ENCODE peak calls at places on chromosomes 12 and 14, in six cellular contexts. D, L, O, C, M and I are unnamed samples.

GRCh38 chr12:16587110-16587453 is 18.9 kb downstream of the LMO3 start:
- DNase-seq in C (no peak), D (no peak), O (no peak), L (no peak), M (no peak), I (no peak)

GRCh38 chr12:31526158-31526546 is 64.8 kb downstream of the DENND5B start:
- DNase-seq in M (no peak), C (no peak), L (no peak), O (peak), D (no peak), I (no peak)

GRCh38 chr14:51978566-51979398 is 10.6 kb upstream of the RTRAF start:
- DNase-seq in O (peak), C (peak), L (peak), M (peak), D (peak), I (peak)

GRCh38 chr12:25712169-25712568 is 159.1 kb upstream of the LMNTD1 start:
- DNase-seq in C (no peak), O (no peak), D (no peak), L (no peak), M (no peak), I (no peak)

GRCh38 chr12:90908465-90908864 is 46.5 kb downstream of the CCER1 start:
- DNase-seq in C (no peak), O (peak), D (no peak), L (no peak), M (no peak), I (peak)

GRCh38 chr14:81953419-81953818 is 419.8 kb upstream of the SEL1L start:
- DNase-seq in D (no peak), L (no peak), O (no peak), M (no peak), C (no peak), I (no peak)

GRCh38 chr14:51382506-51382905 is 142.5 kb downstream of the TMX1 start:
- DNase-seq in D (no peak), C (no peak), M (no peak), L (no peak), O (no peak), I (peak)

GRCh38 chr14:68787235-68787727 is 5.6 kb downstream of the ZFP36L1 start:
- DNase-seq in O (no peak), L (peak), D (no peak), C (peak), M (no peak), I (no peak)

GRCh38 chr14:91891721-91892220 is 24.4 kb upstream of the TC2N start:
- DNase-seq in L (no peak), D (peak), C (no peak), O (no peak), M (no peak), I (no peak)

GRCh38 chr12:116323696-116324386 is 46.3 kb upstream of the MED13L start:
- DNase-seq in M (no peak), O (no peak), D (no peak), C (no peak), L (no peak), I (no peak)

GRCh38 chr14:105525861-105526780 is at the start of gene TMEM121:
- DNase-seq in L (peak), C (peak), O (no peak), M (no peak), D (no peak), I (no peak)

GRCh38 chr14:75783602-75784313 is 122.7 kb downstream of the TTLL5 start:
- DNase-seq in C (no peak), O (no peak), D (no peak), L (no peak), M (no peak), I (no peak)

GRCh38 chr12:269216-269615 is 6.6 kb upstream of the SLC6A13 start:
- DNase-seq in D (no peak), C (no peak), O (no peak), L (no peak), M (no peak), I (no peak)

DNA sequence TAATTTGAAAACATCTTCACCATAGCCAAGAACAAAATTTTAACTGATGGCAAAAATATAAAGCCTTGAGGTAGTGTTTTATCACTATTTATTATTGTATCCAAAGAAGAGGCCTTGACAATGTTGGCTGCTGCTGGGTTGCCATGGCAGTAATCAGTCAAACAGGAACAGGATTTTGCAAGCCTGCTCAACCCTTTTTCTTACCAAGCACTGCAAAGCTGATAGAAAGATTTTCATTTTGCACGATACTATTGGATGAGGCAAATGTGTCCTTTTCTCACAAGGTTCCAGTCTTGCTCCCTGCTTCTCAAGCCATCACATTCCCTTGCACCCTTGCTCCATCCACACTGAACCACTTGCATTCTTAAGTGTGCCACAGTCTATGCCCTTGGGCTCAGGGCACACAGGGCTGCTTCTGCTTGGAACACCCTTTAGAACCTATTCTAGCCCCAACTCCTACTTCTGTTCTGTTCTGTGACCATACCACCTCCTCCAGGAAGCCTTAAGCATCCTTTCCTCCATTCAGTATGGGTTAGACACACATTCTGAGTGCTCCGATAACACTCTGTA is 76.5 kb upstream of the AMIGO2 start:
- DNase-seq in L (peak), M (no peak), O (no peak), D (no peak), C (no peak), I (no peak)
- H3K27ac ChIP-seq in L (peak), M (no peak), O (no peak), D (no peak), C (no peak), I (no peak)

GRCh38 chr14:77872971-77873370 is 73.1 kb downstream of the ADCK1 start:
- DNase-seq in L (peak), C (no peak), O (no peak), D (no peak), M (no peak), I (no peak)
- TF ChIP-seq CTCF in L (no peak), C (no peak), O (no peak), D (no peak), M (no peak), I (no peak)

GRCh38 chr12:82781288-82782078 is 94.8 kb downstream of the TMTC2 start:
- DNase-seq in L (no peak), C (peak), M (no peak), O (no peak), D (no peak), I (no peak)

GRCh38 chr12:82788594-82788993 is 101.9 kb downstream of the TMTC2 start:
- DNase-seq in L (no peak), D (no peak), M (no peak), O (no peak), C (no peak), I (no peak)

GRCh38 chr12:82783456-82783855 is 96.8 kb downstream of the TMTC2 start:
- DNase-seq in M (no peak), C (no peak), O (no peak), L (no peak), D (no peak), I (no peak)
- H3K27ac ChIP-seq in M (no peak), C (no peak), O (no peak), L (no peak), D (peak), I (no peak)

GRCh38 chr14:27528328-27528727 is 930.5 kb upstream of the NOVA1 start:
- DNase-seq in D (no peak), O (peak), L (no peak), C (peak), M (no peak), I (peak)
- TF ChIP-seq CTCF in D (no peak), O (peak), L (no peak), C (peak), M (peak), I (peak)